ENCODE peak calls at places on chromosome 15, in four cellular contexts. One of them, this sample, is unnamed.

GRCh38 chr15:78177447-78177873 is 28.3 kb downstream of the IDH3A start:
- DNase-seq in stimulated activated CD8-positive, alpha-beta memory T cell treated with anti-CD3 and anti-CD28 coated beads, Interleukin-4, amount 100 ng/mL, for 1 hour: no peak
- DNase-seq in globus pallidus: peak; percentile 55
- DNase-seq in activated effector memory CD4-positive, alpha-beta T cell treated with anti-CD3 and anti-CD28 coated beads, Interleukin-2, amount 50 U/mL, for 16 hours: peak; percentile 70
- DNase-seq in this sample: no peak

GRCh38 chr15:28899061-28899738 is 13.4 kb downstream of the APBA2 start:
- DNase-seq in stimulated activated CD8-positive, alpha-beta memory T cell treated with anti-CD3 and anti-CD28 coated beads, Interleukin-4, amount 100 ng/mL, for 1 hour: no peak
- DNase-seq in globus pallidus: no peak
- DNase-seq in activated effector memory CD4-positive, alpha-beta T cell treated with anti-CD3 and anti-CD28 coated beads, Interleukin-2, amount 50 U/mL, for 16 hours: no peak
- DNase-seq in this sample: no peak

GRCh38 chr15:100760357-100760903 is 119.2 kb upstream of the ALDH1A3 start:
- DNase-seq in stimulated activated CD8-positive, alpha-beta memory T cell treated with anti-CD3 and anti-CD28 coated beads, Interleukin-4, amount 100 ng/mL, for 1 hour: no peak
- DNase-seq in globus pallidus: no peak
- DNase-seq in activated effector memory CD4-positive, alpha-beta T cell treated with anti-CD3 and anti-CD28 coated beads, Interleukin-2, amount 50 U/mL, for 16 hours: peak; percentile 14
- DNase-seq in this sample: no peak

GRCh38 chr15:68951813-68952212 is 21.5 kb downstream of the SPESP1 start:
- DNase-seq in stimulated activated CD8-positive, alpha-beta memory T cell treated with anti-CD3 and anti-CD28 coated beads, Interleukin-4, amount 100 ng/mL, for 1 hour: no peak
- DNase-seq in globus pallidus: no peak
- DNase-seq in activated effector memory CD4-positive, alpha-beta T cell treated with anti-CD3 and anti-CD28 coated beads, Interleukin-2, amount 50 U/mL, for 16 hours: no peak
- DNase-seq in this sample: no peak

GRCh38 chr15:101641134-101641764 is 10.9 kb downstream of the TM2D3 start:
- DNase-seq in stimulated activated CD8-positive, alpha-beta memory T cell treated with anti-CD3 and anti-CD28 coated beads, Interleukin-4, amount 100 ng/mL, for 1 hour: peak; percentile 42
- DNase-seq in globus pallidus: peak; percentile 86
- DNase-seq in activated effector memory CD4-positive, alpha-beta T cell treated with anti-CD3 and anti-CD28 coated beads, Interleukin-2, amount 50 U/mL, for 16 hours: peak; percentile 91
- DNase-seq in this sample: no peak

GRCh38 chr15:66749841-66750575 is 48.0 kb downstream of the SMAD6 start:
- DNase-seq in stimulated activated CD8-positive, alpha-beta memory T cell treated with anti-CD3 and anti-CD28 coated beads, Interleukin-4, amount 100 ng/mL, for 1 hour: no peak
- DNase-seq in globus pallidus: no peak
- DNase-seq in activated effector memory CD4-positive, alpha-beta T cell treated with anti-CD3 and anti-CD28 coated beads, Interleukin-2, amount 50 U/mL, for 16 hours: no peak
- DNase-seq in this sample: no peak

GRCh38 chr15:62326460-62327011 is 161.5 kb upstream of the C2CD4B start:
- DNase-seq in stimulated activated CD8-positive, alpha-beta memory T cell treated with anti-CD3 and anti-CD28 coated beads, Interleukin-4, amount 100 ng/mL, for 1 hour: no peak
- DNase-seq in globus pallidus: no peak
- DNase-seq in activated effector memory CD4-positive, alpha-beta T cell treated with anti-CD3 and anti-CD28 coated beads, Interleukin-2, amount 50 U/mL, for 16 hours: no peak
- DNase-seq in this sample: no peak

GRCh38 chr15:85614059-85614458 is 180.7 kb downstream of the KLHL25 start:
- DNase-seq in stimulated activated CD8-positive, alpha-beta memory T cell treated with anti-CD3 and anti-CD28 coated beads, Interleukin-4, amount 100 ng/mL, for 1 hour: no peak
- DNase-seq in globus pallidus: no peak
- DNase-seq in activated effector memory CD4-positive, alpha-beta T cell treated with anti-CD3 and anti-CD28 coated beads, Interleukin-2, amount 50 U/mL, for 16 hours: no peak
- DNase-seq in this sample: no peak

GRCh38 chr15:46489276-46489675 is 854.4 kb downstream of the SQOR start:
- DNase-seq in stimulated activated CD8-positive, alpha-beta memory T cell treated with anti-CD3 and anti-CD28 coated beads, Interleukin-4, amount 100 ng/mL, for 1 hour: no peak
- DNase-seq in globus pallidus: no peak
- DNase-seq in activated effector memory CD4-positive, alpha-beta T cell treated with anti-CD3 and anti-CD28 coated beads, Interleukin-2, amount 50 U/mL, for 16 hours: no peak
- DNase-seq in this sample: no peak

GRCh38 chr15:38671675-38672141 is 107.1 kb upstream of the RASGRP1 start:
- DNase-seq in stimulated activated CD8-positive, alpha-beta memory T cell treated with anti-CD3 and anti-CD28 coated beads, Interleukin-4, amount 100 ng/mL, for 1 hour: no peak
- DNase-seq in globus pallidus: no peak
- DNase-seq in activated effector memory CD4-positive, alpha-beta T cell treated with anti-CD3 and anti-CD28 coated beads, Interleukin-2, amount 50 U/mL, for 16 hours: peak; percentile 77
- DNase-seq in this sample: no peak

GRCh38 chr15:88605507-88606436 is 15.4 kb upstream of the AEN start:
- DNase-seq in stimulated activated CD8-positive, alpha-beta memory T cell treated with anti-CD3 and anti-CD28 coated beads, Interleukin-4, amount 100 ng/mL, for 1 hour: no peak
- DNase-seq in globus pallidus: no peak
- DNase-seq in activated effector memory CD4-positive, alpha-beta T cell treated with anti-CD3 and anti-CD28 coated beads, Interleukin-2, amount 50 U/mL, for 16 hours: peak; percentile 78
- DNase-seq in this sample: no peak

GRCh38 chr15:92650256-92650655 is 5.3 kb downstream of the FAM174B start:
- DNase-seq in stimulated activated CD8-positive, alpha-beta memory T cell treated with anti-CD3 and anti-CD28 coated beads, Interleukin-4, amount 100 ng/mL, for 1 hour: no peak
- DNase-seq in globus pallidus: no peak
- DNase-seq in activated effector memory CD4-positive, alpha-beta T cell treated with anti-CD3 and anti-CD28 coated beads, Interleukin-2, amount 50 U/mL, for 16 hours: no peak
- DNase-seq in this sample: no peak

This sample was measured in cerebellar nuclear complex.